ENCODE peak calls at places on chromosomes 11 and 22, in six cellular contexts. One of them, this sample, is unnamed.

GRCh38 chr11:2314136-2314524 is 12.3 kb downstream of the TSPAN32 start:
- DNase-seq in CD8-positive, alpha-beta T cell: no peak
- DNase-seq in ascending aorta: peak
- DNase-seq in cardiac muscle cell: no peak
- DNase-seq in astrocyte of the spinal cord: no peak
- DNase-seq in AG09309: no peak
- DNase-seq in this sample: no peak

GRCh38 chr11:20035701-20036601 is 124.3 kb downstream of the DBX1 start:
- DNase-seq in CD8-positive, alpha-beta T cell: no peak
- DNase-seq in ascending aorta: no peak
- DNase-seq in cardiac muscle cell: no peak
- DNase-seq in astrocyte of the spinal cord: peak
- DNase-seq in AG09309: peak
- DNase-seq in this sample: peak

GRCh38 chr11:444397-445144 is 2.8 kb upstream of the ANO9 start:
- DNase-seq in CD8-positive, alpha-beta T cell: no peak
- DNase-seq in ascending aorta: no peak
- DNase-seq in cardiac muscle cell: no peak
- DNase-seq in astrocyte of the spinal cord: peak
- DNase-seq in AG09309: no peak
- DNase-seq in this sample: no peak

GRCh38 chr11:30585892-30586250 is 282 bp downstream of the MPPED2 start:
- DNase-seq in CD8-positive, alpha-beta T cell: no peak
- DNase-seq in ascending aorta: peak
- DNase-seq in cardiac muscle cell: peak
- DNase-seq in astrocyte of the spinal cord: no peak
- DNase-seq in AG09309: no peak
- DNase-seq in this sample: no peak

GRCh38 chr11:95507794-95508193 is 276.8 kb upstream of the SESN3 start:
- DNase-seq in CD8-positive, alpha-beta T cell: no peak
- DNase-seq in ascending aorta: no peak
- DNase-seq in cardiac muscle cell: no peak
- DNase-seq in astrocyte of the spinal cord: no peak
- DNase-seq in AG09309: no peak
- DNase-seq in this sample: no peak

GRCh38 chr11:46837860-46838259 is 8.2 kb downstream of the CKAP5 start:
- DNase-seq in CD8-positive, alpha-beta T cell: no peak
- DNase-seq in ascending aorta: no peak
- DNase-seq in cardiac muscle cell: no peak
- DNase-seq in astrocyte of the spinal cord: no peak
- DNase-seq in AG09309: no peak
- DNase-seq in this sample: no peak

GRCh38 chr11:2089536-2090165 is 49.5 kb downstream of the IGF2 start:
- DNase-seq in CD8-positive, alpha-beta T cell: no peak
- DNase-seq in ascending aorta: no peak
- DNase-seq in cardiac muscle cell: no peak
- DNase-seq in astrocyte of the spinal cord: peak
- DNase-seq in AG09309: no peak
- DNase-seq in this sample: no peak

GRCh38 chr22:28139993-28140392 is 220.9 kb upstream of the PITPNB start:
- DNase-seq in CD8-positive, alpha-beta T cell: no peak
- DNase-seq in ascending aorta: no peak
- DNase-seq in cardiac muscle cell: peak
- DNase-seq in astrocyte of the spinal cord: peak
- DNase-seq in AG09309: peak
- DNase-seq in this sample: no peak

GRCh38 chr22:38138961-38139360 is 28.5 kb upstream of the BAIAP2L2 start:
- DNase-seq in CD8-positive, alpha-beta T cell: no peak
- DNase-seq in ascending aorta: peak
- DNase-seq in cardiac muscle cell: no peak
- DNase-seq in astrocyte of the spinal cord: no peak
- DNase-seq in AG09309: no peak
- DNase-seq in this sample: no peak

GRCh38 chr11:43547411-43547718 is 133.2 kb upstream of the HSD17B12 start:
- DNase-seq in CD8-positive, alpha-beta T cell: no peak
- DNase-seq in ascending aorta: no peak
- DNase-seq in cardiac muscle cell: no peak
- DNase-seq in astrocyte of the spinal cord: no peak
- DNase-seq in AG09309: no peak
- DNase-seq in this sample: no peak

GRCh38 chr11:35458846-35459245 is 39.5 kb upstream of the SLC1A2 start:
- DNase-seq in CD8-positive, alpha-beta T cell: no peak
- DNase-seq in ascending aorta: no peak
- DNase-seq in cardiac muscle cell: no peak
- DNase-seq in astrocyte of the spinal cord: peak
- DNase-seq in AG09309: peak
- DNase-seq in this sample: peak

GRCh38 chr22:25172153-25172552 is 27.5 kb upstream of the CRYBB3 start:
- DNase-seq in CD8-positive, alpha-beta T cell: peak
- DNase-seq in ascending aorta: no peak
- DNase-seq in cardiac muscle cell: no peak
- DNase-seq in astrocyte of the spinal cord: no peak
- DNase-seq in AG09309: no peak
- DNase-seq in this sample: no peak

GRCh38 chr11:85114786-85115185 is 512.4 kb downstream of the DLG2 start:
- DNase-seq in CD8-positive, alpha-beta T cell: no peak
- DNase-seq in ascending aorta: no peak
- DNase-seq in cardiac muscle cell: no peak
- DNase-seq in astrocyte of the spinal cord: peak
- DNase-seq in AG09309: no peak
- DNase-seq in this sample: no peak

GRCh38 chr11:62933775-62934495 is 12.8 kb upstream of the CHRM1 start:
- DNase-seq in CD8-positive, alpha-beta T cell: no peak
- DNase-seq in ascending aorta: no peak
- DNase-seq in cardiac muscle cell: no peak
- DNase-seq in astrocyte of the spinal cord: no peak
- DNase-seq in AG09309: no peak
- DNase-seq in this sample: no peak

GRCh38 chr11:121582296-121582695 is 129.5 kb upstream of the SORL1-AS1 start:
- DNase-seq in CD8-positive, alpha-beta T cell: no peak
- DNase-seq in ascending aorta: no peak
- DNase-seq in cardiac muscle cell: no peak
- DNase-seq in astrocyte of the spinal cord: no peak
- DNase-seq in AG09309: no peak
- DNase-seq in this sample: no peak

DNA sequence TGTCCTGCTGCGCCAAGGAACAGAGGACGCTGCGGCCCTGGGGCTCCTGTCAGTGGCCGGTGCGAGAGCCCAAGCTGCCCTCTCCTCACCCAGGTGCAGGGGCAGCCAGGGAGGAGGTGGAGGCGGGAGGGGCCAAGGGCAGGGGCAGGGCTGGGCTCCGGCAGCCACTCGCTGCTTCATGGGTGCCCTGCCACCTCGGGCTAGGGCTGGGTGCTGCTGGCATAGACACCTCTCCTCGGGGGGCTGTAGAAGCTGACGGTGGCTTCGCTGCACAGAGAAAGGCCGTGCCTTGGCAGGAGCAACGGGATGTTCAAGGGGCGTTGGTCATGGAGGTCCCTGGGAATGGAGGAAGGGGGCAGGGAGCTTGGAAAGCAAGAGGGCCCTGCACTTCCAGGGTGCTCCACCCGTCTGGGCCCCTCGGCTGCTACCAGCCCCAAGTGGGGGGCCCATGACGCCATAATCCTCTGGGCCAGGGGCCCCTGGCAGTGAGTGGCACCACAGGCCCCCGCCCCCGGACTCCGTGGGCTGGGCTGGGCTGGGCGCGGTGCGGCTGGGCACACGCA is 1.6 kb upstream of the TBX1 start:
- DNase-seq in CD8-positive, alpha-beta T cell: no peak
- DNase-seq in ascending aorta: no peak
- DNase-seq in cardiac muscle cell: no peak
- DNase-seq in astrocyte of the spinal cord: no peak
- DNase-seq in AG09309: no peak
- DNase-seq in this sample: no peak
- H3K4me3 ChIP-seq in CD8-positive, alpha-beta T cell: no peak
- H3K4me3 ChIP-seq in ascending aorta: no peak
- H3K4me3 ChIP-seq in cardiac muscle cell: no peak
- H3K4me3 ChIP-seq in astrocyte of the spinal cord: no peak
- H3K4me3 ChIP-seq in AG09309: no peak
- H3K4me3 ChIP-seq in this sample: no peak

DNA sequence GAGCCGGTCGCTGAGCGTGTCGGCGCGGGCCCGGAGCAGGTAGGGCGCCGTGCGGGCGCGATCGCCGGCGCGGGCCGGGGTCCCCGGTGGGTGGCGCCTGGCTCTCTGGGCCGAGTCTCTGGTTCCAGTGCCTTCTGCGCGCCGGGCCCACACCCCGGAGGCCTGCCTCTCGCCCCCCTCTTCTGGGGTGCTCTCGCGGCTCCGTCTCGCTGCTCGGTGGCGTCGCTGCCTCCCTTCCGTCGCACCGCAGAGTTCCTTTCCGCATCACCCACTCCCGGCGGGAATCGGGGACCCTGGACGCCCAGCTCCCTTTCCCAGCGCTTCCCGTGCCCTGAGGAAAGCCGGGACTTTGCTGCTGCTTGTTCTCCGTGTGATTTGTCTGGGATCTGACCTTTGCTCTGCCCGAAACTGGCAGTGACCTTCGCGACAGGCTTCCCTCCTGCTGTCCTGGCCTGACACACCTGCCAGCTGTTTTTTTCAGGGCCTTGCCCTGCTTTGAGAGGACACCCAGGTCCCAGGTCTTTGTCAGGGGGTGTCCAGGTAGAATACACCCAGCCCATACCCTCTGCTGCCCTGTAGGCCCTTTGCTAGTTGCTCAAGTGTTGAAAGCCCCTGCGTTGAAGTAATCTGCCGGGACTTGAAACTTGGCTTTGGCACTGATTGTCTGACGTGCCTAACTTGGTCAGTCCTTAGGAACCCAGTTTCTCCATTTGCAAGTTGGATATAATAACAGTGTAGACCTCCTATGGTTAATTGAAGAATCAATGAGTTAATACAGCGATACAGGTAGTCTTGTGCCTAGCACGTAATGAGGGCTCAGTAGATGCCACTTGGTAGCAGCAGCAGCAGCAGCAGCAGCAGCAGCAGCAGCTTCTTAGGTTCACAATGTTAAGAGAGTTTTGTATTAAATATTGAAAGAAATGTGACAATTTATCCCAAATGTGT is 791 bp downstream of the FDX1 start:
- DNase-seq in CD8-positive, alpha-beta T cell: no peak
- DNase-seq in ascending aorta: peak
- DNase-seq in cardiac muscle cell: peak
- DNase-seq in astrocyte of the spinal cord: peak
- DNase-seq in AG09309: no peak
- DNase-seq in this sample: no peak
- TF ChIP-seq CTCF in CD8-positive, alpha-beta T cell: no peak
- TF ChIP-seq CTCF in ascending aorta: no peak
- TF ChIP-seq CTCF in cardiac muscle cell: no peak
- TF ChIP-seq CTCF in astrocyte of the spinal cord: peak
- TF ChIP-seq CTCF in AG09309: no peak
- TF ChIP-seq CTCF in this sample: no peak

GRCh38 chr11:12678991-12679390 is 4.8 kb downstream of the TEAD1 start:
- DNase-seq in CD8-positive, alpha-beta T cell: no peak
- DNase-seq in ascending aorta: no peak
- DNase-seq in cardiac muscle cell: no peak
- DNase-seq in astrocyte of the spinal cord: peak
- DNase-seq in AG09309: no peak
- DNase-seq in this sample: no peak
- H3K4me3 ChIP-seq in CD8-positive, alpha-beta T cell: no peak
- H3K4me3 ChIP-seq in ascending aorta: no peak
- H3K4me3 ChIP-seq in cardiac muscle cell: no peak
- H3K4me3 ChIP-seq in astrocyte of the spinal cord: peak
- H3K4me3 ChIP-seq in AG09309: peak
- H3K4me3 ChIP-seq in this sample: peak

GRCh38 chr22:30430933-30431332 is 5.4 kb downstream of the MTFP1 start:
- DNase-seq in CD8-positive, alpha-beta T cell: no peak
- DNase-seq in ascending aorta: no peak
- DNase-seq in cardiac muscle cell: no peak
- DNase-seq in astrocyte of the spinal cord: no peak
- DNase-seq in AG09309: no peak
- DNase-seq in this sample: no peak
- TF ChIP-seq CTCF in CD8-positive, alpha-beta T cell: no peak
- TF ChIP-seq CTCF in ascending aorta: no peak
- TF ChIP-seq CTCF in cardiac muscle cell: no peak
- TF ChIP-seq CTCF in astrocyte of the spinal cord: peak
- TF ChIP-seq CTCF in AG09309: no peak
- TF ChIP-seq CTCF in this sample: no peak

GRCh38 chr11:73184953-73185671 is 33.0 kb upstream of the P2RY2 start:
- DNase-seq in CD8-positive, alpha-beta T cell: peak
- DNase-seq in ascending aorta: peak
- DNase-seq in cardiac muscle cell: peak
- DNase-seq in astrocyte of the spinal cord: peak
- DNase-seq in AG09309: no peak
- DNase-seq in this sample: peak

GRCh38 chr11:73187854-73188253 is 30.2 kb upstream of the P2RY2 start:
- DNase-seq in CD8-positive, alpha-beta T cell: no peak
- DNase-seq in ascending aorta: peak
- DNase-seq in cardiac muscle cell: no peak
- DNase-seq in astrocyte of the spinal cord: no peak
- DNase-seq in AG09309: no peak
- DNase-seq in this sample: no peak

GRCh38 chr11:73186886-73187285 is 31.2 kb upstream of the P2RY2 start:
- DNase-seq in CD8-positive, alpha-beta T cell: no peak
- DNase-seq in ascending aorta: peak
- DNase-seq in cardiac muscle cell: no peak
- DNase-seq in astrocyte of the spinal cord: no peak
- DNase-seq in AG09309: no peak
- DNase-seq in this sample: no peak

GRCh38 chr11:73185680-73186293 is 32.3 kb upstream of the P2RY2 start:
- DNase-seq in CD8-positive, alpha-beta T cell: no peak
- DNase-seq in ascending aorta: peak
- DNase-seq in cardiac muscle cell: no peak
- DNase-seq in astrocyte of the spinal cord: peak
- DNase-seq in AG09309: peak
- DNase-seq in this sample: no peak

GRCh38 chr11:73186294-73186850 is 31.7 kb upstream of the P2RY2 start:
- DNase-seq in CD8-positive, alpha-beta T cell: no peak
- DNase-seq in ascending aorta: peak
- DNase-seq in cardiac muscle cell: no peak
- DNase-seq in astrocyte of the spinal cord: no peak
- DNase-seq in AG09309: no peak
- DNase-seq in this sample: no peak
- H3K4me3 ChIP-seq in CD8-positive, alpha-beta T cell: no peak
- H3K4me3 ChIP-seq in ascending aorta: no peak
- H3K4me3 ChIP-seq in cardiac muscle cell: no peak
- H3K4me3 ChIP-seq in astrocyte of the spinal cord: no peak
- H3K4me3 ChIP-seq in AG09309: no peak
- H3K4me3 ChIP-seq in this sample: no peak

GRCh38 chr11:70778828-70779365 is 380.6 kb downstream of the CTTN start:
- DNase-seq in CD8-positive, alpha-beta T cell: no peak
- DNase-seq in ascending aorta: no peak
- DNase-seq in cardiac muscle cell: no peak
- DNase-seq in astrocyte of the spinal cord: no peak
- DNase-seq in AG09309: no peak
- DNase-seq in this sample: no peak
- TF ChIP-seq CTCF in CD8-positive, alpha-beta T cell: no peak
- TF ChIP-seq CTCF in ascending aorta: no peak
- TF ChIP-seq CTCF in cardiac muscle cell: no peak
- TF ChIP-seq CTCF in astrocyte of the spinal cord: no peak
- TF ChIP-seq CTCF in AG09309: no peak
- TF ChIP-seq CTCF in this sample: no peak

This sample was measured in astrocyte of the cerebellum.